ENCODE peak calls at places on chromosomes 7 and 10, in four cellular contexts. P, S, R and U are unnamed samples.

GRCh38 chr10:131915484-131915883 is 14.7 kb downstream of the PPP2R2D start:
- DNase-seq in R (no peak), S (no peak), P (no peak), U (no peak)

GRCh38 chr10:119655566-119656001 is 4.4 kb downstream of the BAG3 start:
- DNase-seq in R (no peak), S (no peak), P (peak; percentile 52), U (no peak)

GRCh38 chr7:39504963-39505362 is 61.2 kb upstream of the YAE1 start:
- DNase-seq in R (no peak), P (no peak), S (no peak), U (no peak)

GRCh38 chr10:60495357-60495756 is 105.7 kb upstream of the ANK3 start:
- DNase-seq in R (no peak), P (no peak), S (no peak), U (no peak)

GRCh38 chr10:35992107-35992506 is 350.0 kb upstream of the FZD8 start:
- DNase-seq in R (no peak), S (no peak), P (no peak), U (no peak)

GRCh38 chr7:369981-370621 is 80.1 kb downstream of the FOXL3 start:
- DNase-seq in S (no peak), P (peak; percentile 16), R (no peak), U (no peak)

GRCh38 chr7:85285502-85285901 is 98.6 kb upstream of the SEMA3D start:
- DNase-seq in S (no peak), R (no peak), P (no peak), U (no peak)

GRCh38 chr10:36721851-36722250 is 403.5 kb upstream of the ANKRD30A start:
- DNase-seq in P (no peak), R (no peak), S (no peak), U (no peak)

GRCh38 chr10:130623680-130624271 is 487.6 kb downstream of the GLRX3 start:
- DNase-seq in P (no peak), R (no peak), S (no peak), U (no peak)

GRCh38 chr7:11858026-11858425 is 26.0 kb upstream of the THSD7A start:
- DNase-seq in S (no peak), P (no peak), R (no peak), U (no peak)

GRCh38 chr10:32143302-32143847 is 87.2 kb upstream of the KIF5B start:
- DNase-seq in P (no peak), S (no peak), R (no peak), U (no peak)

GRCh38 chr7:37826825-37827224 is 21.6 kb upstream of the NME8 start:
- DNase-seq in P (no peak), S (no peak), R (no peak), U (no peak)
- TF ChIP-seq POLR2AphosphoS5 in P (no peak), S (no peak), R (no peak), U (peak; percentile 58)

GRCh38 chr7:80036107-80036506 is 98.5 kb upstream of the GNAI1 start:
- DNase-seq in R (no peak), P (no peak), S (no peak), U (no peak)
- TF ChIP-seq POLR2AphosphoS5 in R (no peak), P (no peak), S (no peak), U (no peak)

GRCh38 chr7:150377116-150377979 is 1.8 kb upstream of the ZNF775 start:
- DNase-seq in S (no peak), P (peak; percentile 60), R (no peak), U (no peak)

GRCh38 chr7:150380463-150380862 is 1.3 kb downstream of the ZNF775 start:
- DNase-seq in S (no peak), P (no peak), R (no peak), U (peak; percentile 58)

GRCh38 chr7:150378115-150378852 is 846 bp upstream of the ZNF775 start:
- DNase-seq in P (peak; percentile 80), R (peak; percentile 83), S (peak; percentile 88), U (no peak)

GRCh38 chr7:150379590-150380379 is 655 bp downstream of the ZNF775 start:
- DNase-seq in P (no peak), R (no peak), S (no peak), U (no peak)

DNA sequence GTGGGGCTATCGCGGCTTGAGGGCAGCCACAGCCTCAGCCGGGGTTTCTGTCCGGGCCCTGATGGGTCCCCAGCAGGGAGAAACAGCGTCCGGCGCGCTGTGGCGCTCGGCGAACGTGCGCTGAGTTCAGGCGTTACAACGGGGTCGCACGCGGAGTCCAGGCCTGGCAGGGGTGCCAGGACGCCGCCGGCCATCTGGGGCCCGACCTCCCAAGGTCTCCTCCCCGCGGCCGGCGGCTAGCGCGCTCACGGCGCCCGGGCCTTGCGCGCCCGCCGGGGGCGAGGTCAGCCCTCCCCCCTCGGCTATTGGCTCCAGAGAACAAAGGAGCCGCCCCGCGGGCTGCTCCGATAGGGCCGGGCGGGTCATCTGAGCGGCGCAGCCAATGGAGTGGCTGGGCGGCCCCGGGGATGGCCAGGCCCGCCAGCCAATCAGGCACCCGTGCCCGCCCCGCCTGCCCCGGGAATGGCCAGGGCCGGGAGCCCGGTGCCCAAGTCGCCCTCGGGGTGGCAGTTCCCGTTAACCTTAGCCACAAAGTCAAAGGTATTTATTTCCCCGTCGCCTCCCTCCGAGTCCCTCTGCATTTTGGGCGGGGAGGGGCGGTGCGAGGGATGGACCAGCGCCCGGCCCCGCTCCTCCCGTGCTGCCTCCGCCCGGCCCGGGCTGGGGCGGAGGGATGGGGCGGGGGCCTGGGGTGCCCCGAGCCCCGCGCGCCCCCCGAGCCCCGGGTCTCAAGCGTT is at the start of gene ZNF775:
- DNase-seq in P (peak; percentile 97), S (peak; percentile 89), R (peak; percentile 93), U (peak; percentile 99)
- TF ChIP-seq POLR2AphosphoS5 in P (peak; percentile 72), S (peak; percentile 70), R (peak; percentile 81), U (peak; percentile 82)

GRCh38 chr7:128270799-128271411 is 29.8 kb downstream of the LEP start:
- DNase-seq in P (no peak), R (no peak), S (no peak), U (no peak)
- TF ChIP-seq POLR2AphosphoS5 in P (no peak), R (no peak), S (no peak), U (no peak)

DNA sequence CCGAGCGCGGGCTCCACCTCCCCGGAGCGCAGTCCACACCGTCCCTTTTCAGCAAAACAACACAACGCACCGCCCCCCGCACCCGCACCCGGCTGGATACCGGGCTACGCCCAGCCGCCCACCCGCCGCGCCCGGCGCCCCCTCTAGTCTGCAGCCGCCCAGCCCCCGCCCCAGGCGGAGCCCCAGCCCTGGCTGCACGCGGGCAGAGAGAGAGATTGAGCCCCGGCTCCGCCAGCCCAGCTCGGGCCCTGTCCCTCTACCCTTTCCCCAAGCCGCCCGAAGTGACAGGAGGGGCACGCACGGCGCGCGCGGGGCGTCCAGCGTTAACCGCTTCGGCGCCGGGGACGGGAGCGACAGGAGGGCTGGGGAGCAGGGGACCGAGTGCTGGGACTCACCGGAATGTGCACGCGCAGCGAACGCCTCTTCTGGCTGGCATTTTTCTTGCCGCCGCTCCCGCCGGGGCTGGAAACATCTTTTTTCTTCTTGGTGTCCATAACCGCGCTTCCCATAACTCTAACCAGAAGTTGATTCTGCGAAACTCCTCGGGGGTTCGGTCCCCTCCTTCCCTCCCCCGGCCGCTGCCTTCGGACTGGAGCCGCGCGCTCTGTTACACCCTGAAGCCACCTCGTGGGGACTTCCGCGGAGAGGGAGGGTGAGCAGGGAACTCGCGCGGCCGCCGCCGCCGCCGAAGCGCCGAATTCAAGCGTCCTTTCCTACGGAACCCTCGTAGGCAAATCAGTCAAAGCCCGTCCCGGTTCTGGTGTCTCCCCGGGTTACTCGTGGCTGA is 610 bp downstream of the PRKAG2 start:
- DNase-seq in P (peak; percentile 86), S (no peak), R (peak; percentile 79), U (peak; percentile 50)
- TF ChIP-seq POLR2AphosphoS5 in P (no peak), S (no peak), R (peak; percentile 19), U (no peak)

DNA sequence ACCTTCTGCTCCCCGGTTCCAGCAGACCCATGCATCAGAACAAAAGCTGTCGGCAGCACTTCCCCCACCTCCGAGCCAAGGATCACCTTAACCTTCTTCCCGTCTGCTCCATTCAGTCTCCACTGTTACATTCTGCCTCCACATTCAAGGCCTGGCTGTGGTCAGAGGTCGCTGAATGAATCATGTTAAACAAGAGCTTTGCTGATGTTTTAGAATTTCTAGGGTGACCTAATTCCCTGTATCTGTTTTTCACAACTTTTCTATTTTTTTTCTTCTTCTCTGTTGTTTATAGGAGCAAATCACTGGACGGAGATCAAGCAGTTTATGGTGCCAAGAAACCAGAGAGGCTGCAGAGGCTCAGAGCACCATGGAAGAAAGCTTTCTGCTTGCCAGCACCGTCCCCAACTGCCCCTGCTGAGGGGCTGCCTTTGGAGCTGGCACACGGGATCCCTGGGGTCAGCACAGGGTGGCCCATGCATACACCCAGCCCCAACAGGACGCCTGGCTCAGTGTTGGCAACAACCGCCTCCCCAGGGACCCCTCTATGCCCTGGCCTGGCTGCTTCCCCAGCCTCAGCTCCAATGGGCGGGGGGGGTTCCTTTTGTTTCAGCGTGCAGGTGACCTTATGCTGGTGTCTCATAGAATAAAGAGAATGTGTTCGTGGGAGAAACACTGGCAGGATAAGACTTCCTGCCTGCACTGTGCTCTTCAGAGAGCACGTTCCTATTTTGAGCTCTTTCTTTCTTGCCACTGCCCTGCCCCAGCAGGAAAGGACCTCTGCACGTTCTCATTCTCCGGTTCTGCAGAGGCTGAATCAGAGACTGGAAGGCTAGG is 182.7 kb upstream of the LYZL2 start:
- DNase-seq in P (peak; percentile 38), R (no peak), S (no peak), U (no peak)
- TF ChIP-seq POLR2AphosphoS5 in P (peak; percentile 2), R (no peak), S (no peak), U (no peak)

GRCh38 chr10:117950408-117950807 is 96.3 kb downstream of the RAB11FIP2 start:
- DNase-seq in S (no peak), R (no peak), P (no peak), U (no peak)
- TF ChIP-seq POLR2AphosphoS5 in S (no peak), R (no peak), P (no peak), U (no peak)

GRCh38 chr10:24962998-24963397 is 10.6 kb upstream of the PRTFDC1 start:
- DNase-seq in R (no peak), P (no peak), S (no peak), U (no peak)

GRCh38 chr10:24961582-24961981 is 9.2 kb upstream of the PRTFDC1 start:
- DNase-seq in P (no peak), S (no peak), R (no peak), U (no peak)

GRCh38 chr10:24963646-24964045 is 11.2 kb upstream of the PRTFDC1 start:
- DNase-seq in P (no peak), R (no peak), S (no peak), U (no peak)

GRCh38 chr10:24957624-24958435 is 5.4 kb upstream of the PRTFDC1 start:
- DNase-seq in R (no peak), P (no peak), S (no peak), U (no peak)

DNA sequence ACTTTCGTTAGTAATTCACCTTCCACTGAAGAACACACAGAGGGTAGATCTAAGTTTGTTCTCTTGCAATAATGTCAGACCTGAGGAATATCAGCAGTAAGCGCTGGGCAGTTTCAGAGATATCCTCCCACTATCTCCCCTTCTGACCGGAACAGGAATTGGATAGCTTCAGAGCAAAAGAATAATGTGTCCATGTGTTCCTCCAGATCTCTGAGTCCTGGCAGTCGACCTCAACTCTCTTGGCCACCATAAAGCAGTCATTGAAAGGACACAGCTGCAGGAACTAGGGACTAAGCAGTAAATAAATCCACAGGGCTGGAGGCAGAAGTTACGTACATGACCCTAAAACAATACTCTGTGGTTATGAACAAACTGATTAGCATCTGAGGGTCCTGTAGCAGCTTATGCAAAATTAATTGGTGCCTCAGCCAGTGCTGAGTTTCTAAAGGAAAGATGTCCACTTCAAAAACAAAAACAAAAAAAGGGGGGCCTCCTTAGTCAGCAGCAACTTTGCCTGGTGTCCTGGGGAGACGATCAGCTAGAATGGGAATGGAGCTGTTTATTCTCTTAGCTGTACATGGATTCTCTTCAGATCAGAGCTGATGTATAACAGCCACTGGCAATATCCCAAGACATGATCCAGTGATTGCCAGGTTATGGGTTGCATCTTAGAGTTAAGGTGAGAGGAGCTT is 6.4 kb upstream of the PRTFDC1 start:
- DNase-seq in S (no peak), P (peak; percentile 18), R (no peak), U (no peak)
- TF ChIP-seq POLR2AphosphoS5 in S (no peak), P (no peak), R (no peak), U (no peak)